ENCODE peak calls at places on chromosome 9, in four cellular contexts. Q, S, U and V are unnamed samples.

GRCh38 chr9:76023715-76024195 is 133.3 kb downstream of the PCSK5 start:
- DNase-seq in Q (peak; percentile 82), S (no peak), U (no peak), V (no peak)

GRCh38 chr9:136725612-136726011 is 13.2 kb downstream of the DIPK1B start:
- DNase-seq in Q (no peak), S (no peak), U (no peak), V (no peak)

GRCh38 chr9:135290566-135290965 is 189.0 kb upstream of the PPP1R26 start:
- DNase-seq in Q (no peak), S (no peak), U (no peak), V (no peak)

GRCh38 chr9:89892920-89893319 is 288.1 kb downstream of the GADD45G start:
- DNase-seq in Q (no peak), S (no peak), U (no peak), V (no peak)

GRCh38 chr9:84862786-84863185 is 193.3 kb downstream of the NTRK2 start:
- DNase-seq in Q (no peak), S (no peak), U (no peak), V (peak; percentile 74)

GRCh38 chr9:3760031-3760430 is 234.2 kb upstream of the RFX3 start:
- DNase-seq in Q (no peak), S (no peak), U (no peak), V (no peak)

GRCh38 chr9:133304477-133305377 is 29.7 kb upstream of the ABO start:
- DNase-seq in Q (no peak), S (no peak), U (no peak), V (no peak)

GRCh38 chr9:9563817-9564216 is 1049.0 kb downstream of the PTPRD start:
- DNase-seq in Q (no peak), S (no peak), U (no peak), V (no peak)

GRCh38 chr9:109256381-109256780 is 64.5 kb downstream of the EPB41L4B start:
- DNase-seq in Q (no peak), S (no peak), U (no peak), V (no peak)

GRCh38 chr9:83359039-83359438 is 179.2 kb downstream of the FRMD3 start:
- DNase-seq in Q (no peak), S (no peak), U (no peak), V (no peak)

DNA sequence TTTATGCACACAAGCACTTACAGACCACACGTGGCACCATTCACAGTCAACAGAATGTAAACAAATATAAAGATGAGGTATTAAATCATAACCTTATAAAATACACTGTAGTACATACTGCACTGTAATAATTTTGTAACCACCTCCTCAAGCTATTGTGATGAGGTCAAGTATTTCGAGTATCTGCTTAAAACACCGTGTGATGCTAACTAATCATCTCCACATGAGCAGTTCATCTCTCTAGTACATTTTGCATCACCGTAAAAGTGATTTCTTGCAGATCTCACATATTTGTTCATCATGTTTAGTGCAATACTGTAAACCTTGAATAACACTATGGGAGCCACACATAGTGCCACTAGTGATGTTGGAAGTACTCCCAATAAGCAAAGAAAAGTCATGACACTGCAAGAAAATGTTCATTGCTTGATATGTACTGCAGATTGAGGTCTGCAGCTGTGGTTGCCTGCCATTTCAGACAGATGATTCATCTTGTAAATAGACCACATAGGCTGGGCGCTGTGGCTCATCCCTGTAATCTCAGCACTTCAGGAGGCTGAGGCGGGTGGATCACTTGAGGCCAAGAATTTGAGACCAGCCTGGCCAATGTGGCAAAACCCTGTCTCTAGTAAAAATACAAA is 44.3 kb downstream of the FOXB2 start:
- DNase-seq in Q (no peak), S (no peak), U (no peak), V (no peak)
- TF ChIP-seq TCF7 in Q (no peak), S (no peak), U (no peak), V (no peak)

GRCh38 chr9:25513509-25514033 is 164.7 kb downstream of the TUSC1 start:
- DNase-seq in Q (no peak), S (no peak), U (no peak), V (no peak)
- TF ChIP-seq CREB1 in Q (no peak), S (no peak), U (no peak), V (no peak)

GRCh38 chr9:107624216-107624948 is 134.8 kb upstream of the KLF4 start:
- DNase-seq in Q (no peak), S (no peak), U (no peak), V (no peak)

GRCh38 chr9:107626118-107626517 is 136.5 kb upstream of the KLF4 start:
- DNase-seq in Q (no peak), S (no peak), U (no peak), V (no peak)

GRCh38 chr9:107625383-107625984 is 135.9 kb upstream of the KLF4 start:
- DNase-seq in Q (no peak), S (no peak), U (no peak), V (no peak)

GRCh38 chr9:107621436-107621835 is 131.9 kb upstream of the KLF4 start:
- DNase-seq in Q (no peak), S (no peak), U (no peak), V (no peak)

DNA sequence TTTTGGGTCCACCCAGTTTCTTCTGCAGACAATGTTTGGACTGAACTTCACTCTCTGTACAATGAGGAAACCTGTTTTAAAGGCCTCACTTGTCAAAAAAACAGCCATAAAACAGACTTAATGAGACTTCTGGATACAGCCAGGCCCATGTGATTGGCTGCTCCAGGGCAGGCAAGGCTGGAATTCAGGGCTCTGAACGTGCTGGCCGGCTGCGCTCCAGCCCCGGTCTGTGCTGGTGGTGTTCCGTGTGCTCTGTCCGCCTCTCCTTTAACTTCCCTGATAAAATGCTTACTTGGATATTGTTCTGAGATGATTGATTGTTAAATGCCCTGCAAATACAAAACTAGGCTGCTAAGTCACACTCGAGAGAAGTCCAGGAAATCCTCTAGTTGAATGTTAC is 131.2 kb upstream of the KLF4 start:
- DNase-seq in Q (no peak), S (no peak), U (no peak), V (no peak)
- TF ChIP-seq TCF7 in Q (no peak), S (no peak), U (no peak), V (no peak)

GRCh38 chr9:110877376-110877775 is 160.9 kb downstream of the LPAR1 start:
- DNase-seq in Q (no peak), S (no peak), U (no peak), V (no peak)

GRCh38 chr9:110875275-110875674 is 163.0 kb downstream of the LPAR1 start:
- DNase-seq in Q (no peak), S (no peak), U (peak; percentile 48), V (peak; percentile 68)

DNA sequence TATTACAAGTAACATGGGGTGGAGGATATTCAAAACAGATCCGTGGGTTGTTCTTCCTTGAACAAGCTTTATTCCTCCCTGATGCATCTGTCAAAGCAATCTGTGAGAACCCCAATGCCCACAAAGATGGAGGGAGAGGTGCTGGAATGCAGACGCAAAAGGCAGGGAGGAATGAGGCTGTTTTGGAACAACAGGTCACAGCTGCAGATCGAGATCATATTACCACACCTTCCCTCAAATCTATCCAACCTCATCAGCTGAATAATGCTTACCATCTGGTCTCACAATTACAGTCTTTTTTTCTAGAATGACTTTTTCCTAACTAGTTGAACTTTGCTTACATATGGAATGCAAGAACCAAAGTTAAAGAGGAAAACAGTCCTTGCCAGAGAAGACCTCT is 158.1 kb downstream of the LPAR1 start:
- DNase-seq in Q (no peak), S (no peak), U (no peak), V (no peak)
- TF ChIP-seq CREB1 in Q (no peak), S (no peak), U (no peak), V (no peak)

GRCh38 chr9:123741214-123741613 is 188.7 kb downstream of the DENND1A start:
- DNase-seq in Q (no peak), S (no peak), U (no peak), V (no peak)

GRCh38 chr9:123739902-123740301 is 190.0 kb downstream of the DENND1A start:
- DNase-seq in Q (no peak), S (no peak), U (no peak), V (no peak)

GRCh38 chr9:123739387-123739786 is 190.5 kb downstream of the DENND1A start:
- DNase-seq in Q (no peak), S (no peak), U (no peak), V (no peak)

GRCh38 chr9:123743737-123744136 is 186.2 kb downstream of the DENND1A start:
- DNase-seq in Q (no peak), S (no peak), U (no peak), V (no peak)

GRCh38 chr9:123742009-123742767 is 187.7 kb downstream of the DENND1A start:
- DNase-seq in Q (peak; percentile 91), S (no peak), U (no peak), V (no peak)
- TF ChIP-seq TCF7 in Q (peak; percentile 6), S (no peak), U (no peak), V (no peak)

DNA sequence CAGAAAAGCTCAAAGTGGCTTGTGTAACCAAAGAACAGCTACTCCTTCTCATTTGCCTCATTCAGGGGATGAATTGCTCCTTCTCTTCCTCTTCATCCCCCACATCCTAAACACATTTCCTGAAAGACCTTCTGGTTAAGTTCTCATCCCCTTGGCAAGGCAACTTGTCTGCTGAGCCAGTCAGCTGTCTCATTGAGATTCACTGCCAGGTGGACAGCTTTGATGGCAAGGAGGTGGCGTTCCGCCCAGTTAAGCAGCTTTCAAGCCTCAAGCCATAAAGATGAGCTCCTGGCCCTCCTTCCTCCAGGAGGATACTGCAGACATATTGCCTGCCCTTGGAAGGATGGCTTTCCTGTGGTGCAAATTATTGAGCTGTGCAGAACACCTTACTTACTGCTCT is 448.6 kb upstream of the MPDZ start:
- DNase-seq in Q (no peak), S (no peak), U (no peak), V (no peak)
- TF ChIP-seq CREB1 in Q (no peak), S (no peak), U (no peak), V (no peak)

GRCh38 chr9:81618923-81619322 is 70.4 kb downstream of the TLE1 start:
- DNase-seq in Q (no peak), S (no peak), U (no peak), V (no peak)

GRCh38 chr9:81619353-81620008 is 69.9 kb downstream of the TLE1 start:
- DNase-seq in Q (no peak), S (no peak), U (no peak), V (no peak)

GRCh38 chr9:81621111-81621510 is 68.2 kb downstream of the TLE1 start:
- DNase-seq in Q (no peak), S (no peak), U (no peak), V (no peak)

GRCh38 chr9:81621785-81622243 is 67.5 kb downstream of the TLE1 start:
- DNase-seq in Q (no peak), S (no peak), U (no peak), V (peak; percentile 71)

GRCh38 chr9:81620009-81620405 is 69.3 kb downstream of the TLE1 start:
- DNase-seq in Q (no peak), S (no peak), U (no peak), V (no peak)
- TF ChIP-seq TCF7 in Q (no peak), S (no peak), U (no peak), V (no peak)

GRCh38 chr9:17882801-17883200 is 303.9 kb downstream of the SH3GL2 start:
- DNase-seq in Q (no peak), S (no peak), U (no peak), V (no peak)
- TF ChIP-seq CREB1 in Q (no peak), S (no peak), U (no peak), V (no peak)